ENCODE peak calls at places on chromosomes 6 and 20, in nine cellular contexts. S, I, T, U, F, O, Y, E and H are unnamed samples.

GRCh38 chr6:8014947-8015346 is 49.2 kb downstream of the BLOC1S5 start:
- DNase-seq in E (no peak), I (peak; percentile 50), S (no peak), Y (no peak), F (no peak), O (no peak), T (no peak), U (no peak), H (no peak)

GRCh38 chr6:13398421-13398994 is 70.2 kb upstream of the TBC1D7 start:
- DNase-seq in U (no peak), F (no peak), T (no peak), I (peak; percentile 56), S (no peak), E (no peak), O (no peak), Y (no peak), H (no peak)

GRCh38 chr6:51839975-51840374 is 247.4 kb downstream of the PKHD1 start:
- DNase-seq in O (no peak), F (no peak), E (peak; percentile 11), S (no peak), U (no peak), I (no peak), T (no peak), Y (no peak), H (no peak)

GRCh38 chr6:149929422-149929821 is 6.5 kb upstream of the RAET1G start:
- DNase-seq in E (no peak), I (no peak), F (no peak), U (no peak), S (no peak), T (no peak), O (no peak), Y (no peak), H (no peak)

GRCh38 chr6:3407840-3408239 is 49.0 kb downstream of the SLC22A23 start:
- DNase-seq in I (no peak), T (no peak), S (no peak), O (no peak), Y (no peak), U (no peak), E (no peak), F (no peak), H (no peak)

GRCh38 chr6:132063204-132063603 is 112.0 kb upstream of the CCN2 start:
- DNase-seq in T (no peak), S (no peak), Y (peak; percentile 94), I (no peak), E (no peak), O (no peak), F (no peak), U (no peak), H (peak; percentile 29)

GRCh38 chr6:19736066-19736465 is 101.1 kb upstream of the ID4 start:
- DNase-seq in Y (no peak), S (no peak), T (no peak), F (no peak), O (no peak), E (no peak), I (no peak), U (no peak), H (no peak)

GRCh38 chr20:6053776-6054688 is at the start of gene LRRN4:
- DNase-seq in F (peak; percentile 63), S (no peak), O (no peak), T (peak; percentile 56), E (peak; percentile 99), U (no peak), Y (peak; percentile 37), I (no peak), H (no peak)

GRCh38 chr6:110190726-110191125 is 10.5 kb downstream of the CDC40 start:
- DNase-seq in Y (no peak), S (no peak), T (no peak), F (no peak), U (no peak), I (no peak), E (no peak), O (no peak), H (no peak)

GRCh38 chr6:24951831-24952299 is 16.1 kb upstream of the RIPOR2 start:
- DNase-seq in O (no peak), E (no peak), S (peak; percentile 76), I (no peak), F (no peak), T (no peak), U (no peak), Y (no peak), H (no peak)

GRCh38 chr6:33771342-33772113 is 17.4 kb downstream of the LEMD2 start:
- DNase-seq in O (peak; percentile 21), F (no peak), T (peak; percentile 99), I (peak; percentile 87), Y (peak; percentile 95), E (peak; percentile 96), S (peak; percentile 73), U (peak; percentile 35), H (peak; percentile 93)

GRCh38 chr6:84763397-84764331 is 734 bp downstream of the TBX18 start:
- DNase-seq in Y (peak; percentile 96), T (peak; percentile 95), E (peak; percentile 20), S (no peak), U (no peak), O (no peak), I (peak; percentile 55), F (no peak), H (peak; percentile 91)

GRCh38 chr20:53495357-53495756 is 98.3 kb downstream of the ZNF217 start:
- DNase-seq in U (no peak), O (no peak), T (no peak), E (no peak), I (no peak), Y (no peak), S (no peak), F (no peak), H (no peak)

GRCh38 chr6:129684903-129685639 is 24.9 kb downstream of the ARHGAP18 start:
- DNase-seq in S (no peak), O (no peak), E (peak; percentile 27), U (no peak), T (no peak), F (no peak), Y (no peak), I (no peak), H (no peak)

GRCh38 chr20:33046412-33046811 is 7.3 kb upstream of the BPIFB3 start:
- DNase-seq in F (no peak), Y (peak; percentile 2), U (no peak), T (no peak), I (no peak), S (no peak), E (no peak), O (no peak), H (no peak)